ENCODE peak calls at places on chromosomes 3 and 15, in seven cellular contexts. T is ovary, J is lower lobe of right lung, O is aorta, F is IMR-90, I is left ventricle myocardium inferior, K is neuronal stem cell. U is an unnamed sample. For H3K4me1, H3K27me3 and H3K9me3, the result is how much of the 10 kb centered on the place peaks cover.

GRCh38 chr3:50503504-50503903 is at the start of gene CACNA2D2:
- DNase-seq in O (peak), I (peak), J (peak), K (peak), T (peak), F (no peak), U (peak)

GRCh38 chr3:65946438-65946837 is 92.3 kb downstream of the MAGI1 start:
- DNase-seq in O (peak), I (peak), K (no peak), T (no peak), F (peak), J (peak), U (peak)

GRCh38 chr15:55627730-55628368 is 39.7 kb upstream of the PYGO1 start:
- DNase-seq in O (no peak), J (no peak), F (peak), I (no peak), T (no peak), K (no peak), U (no peak)

GRCh38 chr3:49132073-49132436 is 795 bp downstream of the LAMB2 start:
- DNase-seq in I (no peak), F (no peak), K (no peak), O (no peak), T (no peak), J (no peak), U (no peak)

GRCh38 chr15:37877851-37878577 is 56.4 kb upstream of the TMCO5A start:
- DNase-seq in J (no peak), I (no peak), K (no peak), T (no peak), F (peak), O (no peak), U (no peak)

GRCh38 chr3:87069963-87070362 is 79.0 kb upstream of the VGLL3 start:
- DNase-seq in O (no peak), K (no peak), J (no peak), T (no peak), F (no peak), I (no peak), U (no peak)

GRCh38 chr3:58164916-58165821 is 45.6 kb downstream of the DNASE1L3 start:
- DNase-seq in F (no peak), O (peak), J (no peak), T (peak), I (no peak), K (peak), U (no peak)

GRCh38 chr3:18047052-18047451 is 304.6 kb upstream of the TBC1D5 start:
- DNase-seq in I (no peak), O (no peak), J (no peak), K (no peak), F (no peak), T (no peak), U (no peak)

GRCh38 chr15:74964794-74965193 is 8.2 kb upstream of the RPP25 start:
- DNase-seq in F (peak), J (no peak), O (no peak), I (no peak), T (no peak), K (no peak), U (no peak)

GRCh38 chr3:194573680-194574437 is 59.4 kb downstream of the TMEM44 start:
- DNase-seq in F (peak), J (no peak), O (no peak), K (no peak), I (no peak), T (no peak), U (no peak)

GRCh38 chr3:189144645-189145044 is 27.1 kb upstream of the TPRG1 start:
- DNase-seq in J (no peak), T (no peak), O (no peak), I (no peak), K (no peak), F (peak), U (no peak)

GRCh38 chr3:155391583-155391982 is 98.1 kb upstream of the STRIT1 start:
- DNase-seq in J (no peak), K (peak), O (no peak), F (peak), T (no peak), I (peak), U (no peak)

GRCh38 chr3:193190387-193190786 is 50.6 kb upstream of the PLAAT1 start:
- DNase-seq in F (no peak), I (no peak), J (no peak), K (peak), O (no peak), T (no peak), U (no peak)

GRCh38 chr3:30286007-30286669 is 320.3 kb upstream of the TGFBR2 start:
- DNase-seq in K (no peak), I (peak), F (peak), T (peak), O (peak), J (peak), U (no peak)

GRCh38 chr15:72009207-72009606 is 108.7 kb downstream of the MYO9A start:
- DNase-seq in F (no peak), J (no peak), O (no peak), T (no peak), I (no peak), K (no peak), U (peak)

GRCh38 chr15:64731012-64731806 is 44.2 kb downstream of the RBPMS2 start:
- DNase-seq in O (peak), F (peak), T (peak), K (peak), J (peak), I (peak), U (peak)

GRCh38 chr3:107928084-107928445 is 162.8 kb downstream of the CD47 start:
- DNase-seq in T (no peak), J (no peak), O (no peak), I (no peak), K (no peak), F (peak), U (no peak)

GRCh38 chr15:70710714-70711113 is 52.6 kb downstream of the UACA start:
- DNase-seq in J (no peak), K (no peak), T (no peak), F (no peak), O (no peak), I (no peak), U (no peak)

GRCh38 chr3:104825116-104825515 is 541.6 kb upstream of the ALCAM start:
- DNase-seq in F (peak), I (no peak), K (peak), J (no peak), T (no peak), O (no peak), U (no peak)

GRCh38 chr3:127970966-127971592 is 56.0 kb downstream of the KBTBD12 start:
- DNase-seq in K (peak), O (no peak), I (no peak), J (no peak), T (no peak), F (peak), U (no peak)

GRCh38 chr3:172094621-172095557 is 55.5 kb downstream of the FNDC3B start:
- DNase-seq in K (no peak), J (no peak), I (no peak), F (peak), T (no peak), O (no peak), U (no peak)

GRCh38 chr3:142808103-142808917 is 80.6 kb downstream of the PCOLCE2 start:
- DNase-seq in O (no peak), T (no peak), J (no peak), I (no peak), K (no peak), F (peak), U (no peak)

GRCh38 chr3:50254577-50255250 is 14.2 kb upstream of the SEMA3B start:
- DNase-seq in I (peak), F (no peak), K (no peak), J (peak), T (peak), O (peak), U (peak)

GRCh38 chr3:13705051-13705450 is 156.1 kb downstream of the FBLN2 start:
- DNase-seq in I (peak), F (no peak), K (no peak), J (no peak), T (peak), O (peak), U (peak)

GRCh38 chr3:14606663-14607339 is 44.8 kb upstream of the CCDC174 start:
- DNase-seq in O (no peak), F (no peak), I (no peak), K (no peak), J (no peak), T (no peak), U (no peak)

GRCh38 chr3:78497025-78497424 is 1270.8 kb downstream of the ROBO1 start:
- DNase-seq in K (no peak), T (no peak), F (no peak), I (no peak), J (no peak), O (no peak), U (no peak)

GRCh38 chr3:12660196-12660595 is 3.7 kb downstream of the RAF1 start:
- DNase-seq in O (no peak), T (no peak), F (no peak), J (no peak), I (no peak), K (no peak), U (no peak)

GRCh38 chr3:40096561-40097506 is 212.7 kb upstream of the EIF1B start:
- DNase-seq in J (no peak), T (peak), K (no peak), F (no peak), O (peak), I (no peak), U (no peak)

GRCh38 chr3:9747267-9747666 is 2.5 kb upstream of the OGG1 start:
- DNase-seq in O (no peak), J (no peak), F (peak), K (no peak), I (no peak), T (no peak), U (no peak)

GRCh38 chr3:188416041-188416440 is 262.1 kb downstream of the LPP start:
- DNase-seq in O (no peak), F (peak), K (no peak), T (no peak), J (no peak), I (no peak), U (no peak)

GRCh38 chr3:101262393-101263240 is 57.8 kb downstream of the IMPG2 start:
- DNase-seq in O (no peak), J (no peak), T (no peak), K (no peak), I (no peak), F (no peak), U (no peak)

DNA sequence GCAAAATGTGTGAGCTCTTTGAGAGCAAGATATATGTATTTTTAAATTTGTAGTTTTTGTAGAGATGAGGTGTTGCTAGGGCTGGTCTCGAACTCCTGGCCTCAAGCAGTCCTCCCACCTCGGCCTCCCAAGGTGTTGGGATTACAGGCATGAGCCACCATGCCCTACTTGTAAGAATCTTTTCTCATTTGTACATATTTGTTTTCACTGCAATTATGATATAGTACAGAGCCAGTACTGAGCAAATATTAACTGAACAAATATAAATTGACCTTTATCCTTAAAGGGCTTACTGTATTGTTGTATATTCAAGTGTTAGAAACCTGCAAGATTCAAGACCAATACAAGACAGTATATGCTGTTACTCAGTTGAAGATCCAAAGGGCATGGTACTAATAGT is 53.4 kb downstream of the GTF2E1 start:
- DNase-seq in J (no peak), F (no peak), T (no peak), I (no peak), O (no peak), K (no peak), U (no peak)
- H3K4me1 ChIP-seq in J (under half), F (under half), T (under half), I (under half), O (under half), K (under half), U (under half)

GRCh38 chr15:67836955-67837354 is 2.9 kb downstream of the RNU6-1 start:
- DNase-seq in K (no peak), T (no peak), O (no peak), I (no peak), J (no peak), F (no peak), U (no peak)
- H3K27me3 ChIP-seq in K (under half), T (under half), O (under half), I (under half), J (under half), F (half or more), U (under half)

GRCh38 chr15:25062551-25063430 is 108.0 kb downstream of the SNRPN start:
- DNase-seq in K (no peak), O (no peak), J (peak), T (no peak), I (no peak), F (no peak), U (no peak)
- H3K9me3 ChIP-seq in K (half or more), O (half or more), J (half or more), T (half or more), I (half or more), F (half or more), U (half or more)

GRCh38 chr15:57133127-57133968 is 214.9 kb downstream of the TCF12 start:
- DNase-seq in F (peak), I (no peak), T (no peak), O (no peak), J (no peak), K (peak), U (no peak)

GRCh38 chr15:57130956-57131355 is 212.5 kb downstream of the TCF12 start:
- DNase-seq in O (no peak), J (no peak), T (no peak), F (no peak), K (no peak), I (no peak), U (no peak)

GRCh38 chr15:57135800-57136199 is 217.4 kb downstream of the TCF12 start:
- DNase-seq in I (no peak), F (no peak), K (no peak), J (no peak), O (no peak), T (no peak), U (no peak)

GRCh38 chr15:57138260-57138895 is 219.9 kb downstream of the TCF12 start:
- DNase-seq in F (peak), T (no peak), I (no peak), J (no peak), O (no peak), K (peak), U (no peak)

GRCh38 chr15:57134877-57135276 is 216.4 kb downstream of the TCF12 start:
- DNase-seq in O (no peak), I (no peak), F (no peak), J (no peak), K (no peak), T (no peak), U (no peak)
- H3K4me1 ChIP-seq in O (under half), I (half or more), F (under half), J (under half), K (under half), T (under half), U (under half)

GRCh38 chr3:137770066-137770805 is 6.1 kb downstream of the SOX14 start:
- DNase-seq in K (no peak), T (no peak), F (no peak), I (no peak), O (no peak), J (no peak), U (no peak)

GRCh38 chr3:137769321-137770065 is 5.4 kb downstream of the SOX14 start:
- DNase-seq in J (no peak), F (no peak), K (no peak), T (no peak), I (no peak), O (no peak), U (no peak)

GRCh38 chr3:137772231-137772617 is 8.1 kb downstream of the SOX14 start:
- DNase-seq in K (no peak), O (no peak), T (no peak), J (no peak), I (no peak), F (no peak), U (no peak)

GRCh38 chr3:137770821-137771399 is 6.8 kb downstream of the SOX14 start:
- DNase-seq in K (no peak), I (no peak), T (no peak), O (no peak), F (no peak), J (no peak), U (no peak)

DNA sequence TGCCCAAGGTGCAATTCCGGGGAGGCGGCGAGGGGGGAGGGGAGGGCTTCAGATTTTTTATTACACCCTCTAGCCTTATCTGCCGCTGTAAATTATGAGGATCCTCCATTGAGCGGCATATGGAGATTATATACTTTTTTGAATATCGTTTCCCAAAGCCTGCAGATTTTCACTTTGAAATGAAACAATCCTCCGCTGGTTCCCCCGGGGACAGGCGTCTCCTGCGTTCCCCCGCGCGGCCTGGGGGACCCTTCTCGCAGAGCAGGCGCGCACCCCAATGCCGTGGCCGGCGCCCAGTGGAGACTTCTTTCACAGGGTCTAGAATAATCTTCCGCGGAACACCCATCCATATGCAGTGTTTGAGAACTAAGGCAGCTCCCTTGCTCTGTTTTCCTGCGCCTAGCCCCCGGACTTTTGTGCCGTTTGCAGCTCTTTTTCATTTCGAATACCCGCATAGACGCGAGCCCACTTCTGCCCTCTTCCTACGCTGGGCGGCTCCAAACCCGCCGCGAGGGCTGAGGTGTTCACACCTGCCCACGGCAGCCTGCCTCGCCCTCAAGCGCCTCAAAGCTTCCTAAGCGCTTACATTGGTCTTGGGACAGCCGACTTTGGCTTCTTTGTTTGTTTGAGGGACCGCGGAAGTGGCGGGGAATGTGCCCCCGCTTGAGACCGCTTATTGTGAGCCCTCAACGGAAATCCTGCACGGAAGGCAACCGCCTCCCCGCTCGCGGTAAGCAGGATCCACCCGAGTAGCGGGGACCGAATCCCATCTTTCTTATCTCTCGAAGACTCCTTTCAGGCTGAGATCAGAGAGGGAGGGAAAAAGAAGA is 7.5 kb downstream of the SOX14 start:
- DNase-seq in F (no peak), J (no peak), O (no peak), I (no peak), K (no peak), T (no peak), U (no peak)
- H3K27me3 ChIP-seq in F (half or more), J (half or more), O (under half), I (half or more), K (under half), T (under half), U (half or more)

GRCh38 chr15:46900992-46901391 is 816.3 kb upstream of the SEMA6D start:
- DNase-seq in J (no peak), O (no peak), K (no peak), F (no peak), I (no peak), T (no peak), U (no peak)
- H3K9me3 ChIP-seq in J (under half), O (under half), K (under half), F (under half), I (under half), T (under half), U (under half)

DNA sequence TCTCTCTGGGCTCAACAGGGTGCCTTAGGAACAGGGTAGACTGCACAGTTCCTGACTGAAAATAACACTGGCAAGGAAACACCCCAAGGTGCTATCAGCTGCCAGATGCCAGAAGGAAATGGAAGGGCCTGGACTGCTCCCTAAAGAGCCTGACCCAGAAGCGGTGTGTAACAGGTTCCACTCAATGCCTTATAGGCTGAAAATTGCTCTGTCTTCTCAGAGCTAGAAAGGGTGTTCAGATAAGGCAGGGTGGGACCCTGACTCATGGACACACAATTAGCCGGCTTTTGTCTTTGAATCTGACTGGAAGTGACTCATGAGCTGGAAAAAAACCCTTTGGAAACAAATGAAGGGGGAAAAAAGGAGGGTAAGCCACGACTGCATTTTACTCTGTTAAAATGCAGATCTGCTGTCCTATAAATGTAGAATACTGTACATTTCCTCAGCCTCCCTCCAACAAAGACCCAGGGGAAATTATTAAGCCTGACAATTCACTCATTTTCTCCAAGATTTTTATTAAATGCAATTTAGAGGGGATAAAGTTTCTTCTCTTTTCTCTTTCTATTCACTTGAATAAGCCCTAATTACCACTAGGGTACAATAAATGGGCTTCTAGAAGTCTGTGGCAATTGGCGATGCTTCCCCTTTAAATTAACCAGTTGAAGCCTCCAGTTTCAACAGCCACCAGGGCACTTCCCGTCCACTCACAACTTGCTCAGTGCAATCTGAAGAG is 160.2 kb upstream of the TBL1XR1 start:
- DNase-seq in T (no peak), O (peak), F (peak), K (no peak), I (no peak), J (no peak), U (no peak)
- H3K4me1 ChIP-seq in T (under half), O (under half), F (under half), K (under half), I (half or more), J (half or more), U (under half)

GRCh38 chr3:137099336-137099735 is 141.6 kb downstream of the IL20RB start:
- DNase-seq in J (no peak), T (no peak), F (no peak), O (no peak), I (no peak), K (no peak), U (no peak)
- H3K27me3 ChIP-seq in J (under half), T (under half), F (under half), O (under half), I (under half), K (under half), U (under half)

DNA sequence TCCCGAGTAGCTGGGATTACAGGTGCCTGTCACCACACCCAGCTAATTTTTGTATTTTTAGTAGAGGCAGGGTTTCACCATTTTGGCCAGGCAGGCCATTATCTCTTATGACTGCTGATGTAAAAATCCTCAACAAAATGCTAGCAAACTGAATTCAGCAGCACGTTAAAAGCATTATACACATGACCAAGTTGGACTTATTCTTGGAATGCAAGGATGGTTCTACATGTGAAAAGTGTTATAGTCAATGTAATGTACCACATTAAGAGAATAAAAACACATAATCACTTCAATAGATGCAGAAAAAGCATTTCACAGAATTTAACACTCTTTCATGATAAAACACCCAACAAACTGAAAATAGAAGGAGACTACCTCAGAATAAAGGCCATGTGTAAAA is 20.2 kb downstream of the RNF13 start:
- DNase-seq in J (no peak), T (no peak), F (no peak), O (no peak), K (no peak), I (no peak), U (no peak)
- H3K9me3 ChIP-seq in J (under half), T (under half), F (under half), O (under half), K (under half), I (half or more), U (under half)